ENCODE peak calls at places on chromosome 1, in eight cellular contexts. One of them, this sample, is unnamed.

GRCh38 chr1:210292276-210292851 is 36.3 kb upstream of the HHAT start:
- DNase-seq in caudate nucleus: no peak
- DNase-seq in heart left ventricle: peak
- DNase-seq in AG09319: peak
- DNase-seq in left colon: peak
- DNase-seq in NAMALWA: no peak
- DNase-seq in smooth muscle cell of the brain vasculature: no peak
- DNase-seq in GM03348: peak
- DNase-seq in this sample: no peak

GRCh38 chr1:215192306-215192705 is 109.8 kb downstream of the KCNK2 start:
- DNase-seq in caudate nucleus: no peak
- DNase-seq in heart left ventricle: no peak
- DNase-seq in AG09319: peak
- DNase-seq in left colon: no peak
- DNase-seq in NAMALWA: no peak
- DNase-seq in smooth muscle cell of the brain vasculature: peak
- DNase-seq in GM03348: peak
- DNase-seq in this sample: no peak

GRCh38 chr1:91402023-91402422 is 2.6 kb downstream of the HFM1 start:
- DNase-seq in caudate nucleus: no peak
- DNase-seq in heart left ventricle: no peak
- DNase-seq in AG09319: no peak
- DNase-seq in left colon: no peak
- DNase-seq in NAMALWA: peak
- DNase-seq in smooth muscle cell of the brain vasculature: no peak
- DNase-seq in GM03348: peak
- DNase-seq in this sample: no peak

GRCh38 chr1:1544544-1544943 is 4.1 kb upstream of the TMEM240 start:
- DNase-seq in caudate nucleus: no peak
- DNase-seq in heart left ventricle: no peak
- DNase-seq in AG09319: no peak
- DNase-seq in left colon: no peak
- DNase-seq in NAMALWA: no peak
- DNase-seq in smooth muscle cell of the brain vasculature: no peak
- DNase-seq in GM03348: no peak
- DNase-seq in this sample: no peak

GRCh38 chr1:6367381-6368007 is 26.1 kb downstream of the ACOT7 start:
- DNase-seq in caudate nucleus: no peak
- DNase-seq in heart left ventricle: peak
- DNase-seq in AG09319: no peak
- DNase-seq in left colon: no peak
- DNase-seq in NAMALWA: no peak
- DNase-seq in smooth muscle cell of the brain vasculature: no peak
- DNase-seq in GM03348: no peak
- DNase-seq in this sample: no peak

GRCh38 chr1:151728151-151728711 is 6.9 kb downstream of the RIIAD1 start:
- DNase-seq in caudate nucleus: no peak
- DNase-seq in heart left ventricle: peak
- DNase-seq in AG09319: no peak
- DNase-seq in left colon: no peak
- DNase-seq in NAMALWA: no peak
- DNase-seq in smooth muscle cell of the brain vasculature: no peak
- DNase-seq in GM03348: peak
- DNase-seq in this sample: no peak

GRCh38 chr1:44030606-44031050 is 634 bp downstream of the SLC6A9 start:
- DNase-seq in caudate nucleus: peak
- DNase-seq in heart left ventricle: peak
- DNase-seq in AG09319: no peak
- DNase-seq in left colon: peak
- DNase-seq in NAMALWA: peak
- DNase-seq in smooth muscle cell of the brain vasculature: no peak
- DNase-seq in GM03348: peak
- DNase-seq in this sample: no peak

GRCh38 chr1:37763791-37764741 is 854 bp downstream of the EPHA10 start:
- DNase-seq in caudate nucleus: no peak
- DNase-seq in heart left ventricle: no peak
- DNase-seq in AG09319: no peak
- DNase-seq in left colon: no peak
- DNase-seq in NAMALWA: no peak
- DNase-seq in smooth muscle cell of the brain vasculature: peak
- DNase-seq in GM03348: peak
- DNase-seq in this sample: no peak

GRCh38 chr1:232426801-232427200 is 203.1 kb downstream of the SIPA1L2 start:
- DNase-seq in caudate nucleus: no peak
- DNase-seq in heart left ventricle: no peak
- DNase-seq in AG09319: no peak
- DNase-seq in left colon: no peak
- DNase-seq in NAMALWA: no peak
- DNase-seq in smooth muscle cell of the brain vasculature: no peak
- DNase-seq in GM03348: no peak
- DNase-seq in this sample: no peak

GRCh38 chr1:212513586-212513985 is 80.9 kb downstream of the NENF start:
- DNase-seq in caudate nucleus: no peak
- DNase-seq in heart left ventricle: no peak
- DNase-seq in AG09319: no peak
- DNase-seq in left colon: no peak
- DNase-seq in NAMALWA: no peak
- DNase-seq in smooth muscle cell of the brain vasculature: no peak
- DNase-seq in GM03348: no peak
- DNase-seq in this sample: no peak

GRCh38 chr1:116218922-116219321 is 107.7 kb downstream of the MAB21L3 start:
- DNase-seq in caudate nucleus: no peak
- DNase-seq in heart left ventricle: peak
- DNase-seq in AG09319: no peak
- DNase-seq in left colon: no peak
- DNase-seq in NAMALWA: no peak
- DNase-seq in smooth muscle cell of the brain vasculature: no peak
- DNase-seq in GM03348: no peak
- DNase-seq in this sample: no peak